ENCODE peak calls at places on chromosomes 12 and 14, in four cellular contexts. N is HCT116, S is HepG2, O is K562. W is an unnamed sample.

GRCh38 chr12:69653703-69654102 is 43.0 kb upstream of the LRRC10 start:
- DNase-seq in N (no peak), S (no peak), O (no peak), W (no peak)

GRCh38 chr14:61706096-61706690 is 10.9 kb downstream of the HIF1A start:
- DNase-seq in N (no peak), S (no peak), O (no peak), W (no peak)

GRCh38 chr14:26415618-26416123 is 182.2 kb downstream of the NOVA1 start:
- DNase-seq in N (no peak), S (no peak), O (no peak), W (no peak)

GRCh38 chr12:50637870-50638481 is 125.9 kb upstream of the ATF1 start:
- DNase-seq in N (no peak), S (peak), O (peak), W (peak)

GRCh38 chr12:116458492-116458891 is 100.7 kb upstream of the MAP1LC3B2 start:
- DNase-seq in N (no peak), S (no peak), O (peak), W (no peak)

GRCh38 chr12:11749943-11750690 is 100.6 kb downstream of the ETV6 start:
- DNase-seq in N (no peak), S (no peak), O (no peak), W (no peak)

GRCh38 chr14:51653855-51654548 is 2.3 kb downstream of the FRMD6 start:
- DNase-seq in N (no peak), S (no peak), O (no peak), W (no peak)

GRCh38 chr14:64755661-64756265 is 51.5 kb downstream of the PLEKHG3 start:
- DNase-seq in N (no peak), S (no peak), O (no peak), W (no peak)

GRCh38 chr14:34128665-34129064 is 177.8 kb upstream of the EGLN3 start:
- DNase-seq in N (no peak), S (no peak), O (no peak), W (no peak)

GRCh38 chr12:3225154-3225795 is 148.1 kb downstream of the TSPAN9 start:
- DNase-seq in N (no peak), S (no peak), O (no peak), W (no peak)

GRCh38 chr14:31127690-31128089 is 79.9 kb downstream of the HECTD1 start:
- DNase-seq in N (no peak), S (peak), O (no peak), W (peak)

GRCh38 chr14:32203928-32204357 is 874 bp upstream of the RNU6-8 start:
- DNase-seq in N (no peak), S (peak), O (peak), W (peak)

GRCh38 chr14:55968741-55969140 is 149.5 kb upstream of the PELI2 start:
- DNase-seq in N (no peak), S (no peak), O (no peak), W (no peak)

GRCh38 chr12:14558377-14559051 is 9.2 kb downstream of the PLBD1 start:
- DNase-seq in N (no peak), S (no peak), O (no peak), W (no peak)

GRCh38 chr12:110270125-110270962 is 10.7 kb upstream of the ATP2A2 start:
- DNase-seq in N (no peak), S (peak), O (peak), W (peak)

GRCh38 chr12:14273911-14274306 is 91.6 kb upstream of the ATF7IP start:
- DNase-seq in N (no peak), S (no peak), O (no peak), W (no peak)

GRCh38 chr12:45433441-45433868 is 217.6 kb downstream of the ANO6 start:
- DNase-seq in N (no peak), S (peak), O (no peak), W (no peak)

GRCh38 chr12:84910549-84911241 is 1.9 kb downstream of the SLC6A15 start:
- DNase-seq in N (no peak), S (no peak), O (no peak), W (no peak)

DNA sequence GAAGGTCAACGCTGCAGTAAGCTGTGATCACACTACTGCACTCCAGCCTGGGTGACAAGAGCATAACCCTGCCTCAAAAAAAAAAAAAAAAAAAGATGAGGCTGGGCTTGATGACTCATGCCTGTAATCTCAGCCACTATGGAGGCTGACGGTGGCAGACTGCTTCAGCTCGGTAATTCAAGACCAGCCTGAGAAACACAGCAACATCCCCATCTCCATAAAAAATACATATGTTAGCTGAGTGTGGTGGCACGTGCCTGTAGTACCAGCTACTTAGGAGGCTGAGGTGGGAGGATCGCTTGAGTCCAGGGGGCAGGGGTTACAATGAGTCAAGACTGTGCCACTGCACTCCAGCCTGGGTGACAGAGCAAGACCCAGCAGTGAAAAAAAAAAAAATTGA is 50.4 kb downstream of the GXYLT1 start:
- DNase-seq in N (peak), S (no peak), O (peak), W (no peak)
- TF ChIP-seq JUND in N (peak), S (no peak), O (peak), W (no peak)

DNA sequence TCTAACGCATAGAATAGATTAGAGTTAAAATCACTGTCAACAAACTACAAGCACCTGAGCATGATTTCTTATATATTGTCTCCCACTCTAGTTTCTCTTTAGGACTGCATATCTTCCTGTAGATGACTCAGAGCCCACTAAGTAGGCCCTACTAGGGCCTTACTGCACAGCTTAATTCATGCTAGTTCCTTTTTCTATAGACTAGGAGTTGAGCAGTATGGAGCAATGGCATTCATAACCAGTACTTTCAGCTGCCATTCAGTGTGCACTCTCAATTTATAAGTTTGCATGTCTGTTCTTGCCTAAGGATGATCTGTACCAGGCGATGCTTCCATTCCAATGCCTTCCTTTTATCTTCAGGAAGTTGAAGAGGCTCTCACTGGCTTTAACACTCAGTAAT is 103.5 kb downstream of the METTL25 start:
- DNase-seq in N (no peak), S (no peak), O (no peak), W (no peak)
- TF ChIP-seq JUND in N (no peak), S (no peak), O (no peak), W (no peak)

GRCh38 chr14:104116544-104117340 is 21.6 kb upstream of the KIF26A start:
- DNase-seq in N (peak), S (no peak), O (no peak), W (peak)
- TF ChIP-seq JUND in N (no peak), S (no peak), O (no peak), W (no peak)

GRCh38 chr12:57110189-57111045 is 745 bp downstream of the STAT6 start:
- DNase-seq in N (no peak), S (peak), O (peak), W (peak)

GRCh38 chr12:57107456-57107855 is 3.7 kb downstream of the STAT6 start:
- DNase-seq in N (no peak), S (no peak), O (peak), W (no peak)

GRCh38 chr12:57112492-57113294 is 1.5 kb upstream of the STAT6 start:
- DNase-seq in N (no peak), S (no peak), O (no peak), W (no peak)

GRCh38 chr12:57109207-57110160 is 1.7 kb downstream of the STAT6 start:
- DNase-seq in N (no peak), S (no peak), O (no peak), W (no peak)

GRCh38 chr12:57111046-57111698 is at the start of gene STAT6:
- DNase-seq in N (no peak), S (peak), O (peak), W (peak)
- TF ChIP-seq JUND in N (no peak), S (no peak), O (peak), W (no peak)

GRCh38 chr12:121216102-121216501 is 6.2 kb downstream of the P2RX4 start:
- DNase-seq in N (no peak), S (no peak), O (no peak), W (no peak)

GRCh38 chr12:121214171-121214777 is 4.3 kb downstream of the P2RX4 start:
- DNase-seq in N (no peak), S (no peak), O (no peak), W (no peak)

GRCh38 chr12:121217066-121217465 is 7.1 kb downstream of the P2RX4 start:
- DNase-seq in N (no peak), S (peak), O (no peak), W (no peak)

GRCh38 chr12:121212875-121213274 is 2.9 kb downstream of the P2RX4 start:
- DNase-seq in N (no peak), S (no peak), O (no peak), W (no peak)

DNA sequence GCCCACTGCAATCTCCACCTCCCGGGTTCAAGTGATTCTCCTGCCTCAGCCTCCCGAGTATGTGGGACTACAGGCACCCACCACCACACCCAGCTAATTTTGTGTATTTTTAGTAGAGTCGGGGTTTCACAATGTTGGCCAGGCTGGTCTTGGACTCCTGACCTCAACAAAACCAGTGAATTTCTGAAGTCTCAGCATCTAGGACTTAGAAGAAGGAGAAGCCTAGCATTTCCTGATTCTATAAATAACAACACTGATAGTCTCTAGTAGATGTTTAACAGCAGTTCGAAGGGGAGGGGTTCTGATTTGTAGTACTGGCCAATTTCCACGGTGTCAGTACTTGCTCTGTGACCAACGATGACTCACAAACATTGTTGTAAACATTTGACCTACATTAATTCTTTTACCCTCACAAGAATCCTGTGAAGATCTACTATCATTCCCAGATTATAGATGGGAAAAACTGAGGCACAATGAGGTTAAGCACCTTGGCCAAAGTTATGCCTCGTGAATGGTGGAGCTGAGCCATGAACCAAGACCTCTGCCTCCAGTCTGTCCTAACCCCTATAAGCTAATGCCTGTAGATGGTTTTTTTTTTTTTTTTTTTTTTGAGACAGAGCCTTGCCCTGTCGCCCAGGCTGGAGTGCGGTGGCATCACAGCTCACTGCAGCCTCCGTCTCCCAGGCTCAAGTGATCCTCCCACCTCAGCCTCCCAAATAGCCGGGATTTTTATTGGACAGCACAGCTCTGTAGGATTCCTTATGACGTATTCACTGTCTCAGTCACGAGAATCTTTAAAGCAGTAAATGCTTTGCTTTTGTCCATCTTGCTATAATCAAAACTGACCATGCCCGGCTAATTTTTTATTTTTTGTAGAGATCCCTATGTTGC is 5.2 kb downstream of the P2RX4 start:
- DNase-seq in N (peak), S (peak), O (peak), W (no peak)
- TF ChIP-seq JUND in N (peak), S (no peak), O (peak), W (no peak)

DNA sequence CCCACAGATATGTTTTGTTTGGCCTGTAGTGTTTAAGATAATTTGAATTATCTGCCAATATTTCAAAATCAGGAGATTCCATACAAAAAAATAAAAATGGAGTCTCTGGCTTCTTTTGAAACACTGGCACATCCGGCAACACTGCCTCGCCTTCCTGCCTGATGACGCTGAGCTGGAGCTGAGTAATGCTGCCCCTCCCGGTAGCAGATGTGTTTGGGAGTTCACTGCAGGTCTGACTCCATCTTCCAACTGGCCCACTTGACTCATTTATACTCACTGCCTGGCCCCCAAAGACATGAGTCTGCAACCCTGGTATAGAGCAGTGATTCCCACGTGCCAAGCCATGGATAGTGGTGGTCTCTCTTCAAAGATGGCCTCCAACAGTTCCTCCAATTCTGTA is 7.4 kb downstream of the CIT start:
- DNase-seq in N (peak), S (no peak), O (peak), W (no peak)
- TF ChIP-seq JUND in N (no peak), S (no peak), O (no peak), W (no peak)